ENCODE peak calls at places on chromosome 9, in eight cellular contexts. W, R, K, B, U, T, H and O are unnamed samples.

GRCh38 chr9:27483576-27483975 is 40.5 kb upstream of the IFNK start:
- DNase-seq in W (no peak), R (no peak), K (no peak), B (no peak), U (no peak), T (no peak), H (no peak), O (no peak)

GRCh38 chr9:556675-557074 is 284.8 kb upstream of the DMRT1 start:
- DNase-seq in W (no peak), R (no peak), K (no peak), B (no peak), U (no peak), T (no peak), H (no peak), O (no peak)

GRCh38 chr9:35152926-35153325 is 8.9 kb upstream of the UNC13B start:
- DNase-seq in W (no peak), R (no peak), K (no peak), B (no peak), U (no peak), T (no peak), H (no peak), O (no peak)

GRCh38 chr9:98181746-98182068 is 10.7 kb downstream of the CORO2A start:
- DNase-seq in W (no peak), R (no peak), K (no peak), B (no peak), U (no peak), T (no peak), H (no peak), O (no peak)

GRCh38 chr9:34579097-34579818 is 10.3 kb downstream of the CNTFR start:
- DNase-seq in W (no peak), R (no peak), K (no peak), B (no peak), U (no peak), T (no peak), H (no peak), O (no peak)

GRCh38 chr9:80954521-80954920 is 734.8 kb downstream of the TLE1 start:
- DNase-seq in W (no peak), R (no peak), K (no peak), B (no peak), U (peak), T (no peak), H (no peak), O (no peak)

GRCh38 chr9:123322771-123323481 is 33.1 kb upstream of the CRB2 start:
- DNase-seq in W (no peak), R (no peak), K (no peak), B (no peak), U (no peak), T (no peak), H (peak), O (no peak)

GRCh38 chr9:135069556-135070197 is 17.8 kb upstream of the OLFM1 start:
- DNase-seq in W (no peak), R (no peak), K (no peak), B (peak), U (no peak), T (no peak), H (no peak), O (no peak)

GRCh38 chr9:133690111-133690561 is 48.0 kb downstream of the SARDH start:
- DNase-seq in W (no peak), R (no peak), K (no peak), B (peak), U (no peak), T (no peak), H (no peak), O (no peak)

GRCh38 chr9:25415723-25416122 is 262.5 kb downstream of the TUSC1 start:
- DNase-seq in W (no peak), R (no peak), K (no peak), B (no peak), U (no peak), T (no peak), H (no peak), O (no peak)

GRCh38 chr9:135787776-135788575 is 86.0 kb downstream of the KCNT1 start:
- DNase-seq in W (no peak), R (no peak), K (no peak), B (no peak), U (no peak), T (no peak), H (no peak), O (no peak)

GRCh38 chr9:86434039-86434726 is 80.0 kb upstream of the TUT7 start:
- DNase-seq in W (peak), R (peak), K (peak), B (no peak), U (no peak), T (peak), H (peak), O (no peak)

GRCh38 chr9:3569529-3569928 is 43.7 kb upstream of the RFX3 start:
- DNase-seq in W (no peak), R (no peak), K (no peak), B (no peak), U (no peak), T (no peak), H (no peak), O (no peak)

GRCh38 chr9:134189475-134190231 is 25.3 kb upstream of the RNU6ATAC start:
- DNase-seq in W (no peak), R (no peak), K (no peak), B (no peak), U (no peak), T (no peak), H (no peak), O (peak)

GRCh38 chr9:125558453-125559084 is 148.4 kb downstream of the MAPKAP1 start:
- DNase-seq in W (peak), R (peak), K (peak), B (no peak), U (peak), T (peak), H (peak), O (peak)

GRCh38 chr9:110146371-110146770 is 61.6 kb downstream of the C9orf152 start:
- DNase-seq in W (no peak), R (no peak), K (no peak), B (no peak), U (no peak), T (peak), H (no peak), O (no peak)

GRCh38 chr9:99356512-99356971 is 134.5 kb downstream of the SEC61B start:
- DNase-seq in W (no peak), R (no peak), K (no peak), B (peak), U (no peak), T (peak), H (no peak), O (no peak)

GRCh38 chr9:123058834-123059233 is 25.4 kb downstream of the GPR21 start:
- DNase-seq in W (no peak), R (no peak), K (peak), B (no peak), U (no peak), T (no peak), H (no peak), O (peak)

GRCh38 chr9:77016526-77017504 is 2.6 kb upstream of the FOXB2 start:
- DNase-seq in W (no peak), R (peak), K (no peak), B (no peak), U (no peak), T (no peak), H (no peak), O (peak)

GRCh38 chr9:17280350-17281012 is 145.6 kb downstream of the CNTLN start:
- DNase-seq in W (no peak), R (no peak), K (no peak), B (no peak), U (no peak), T (peak), H (no peak), O (no peak)

GRCh38 chr9:75995066-75995465 is 104.6 kb downstream of the PCSK5 start:
- DNase-seq in W (no peak), R (no peak), K (no peak), B (no peak), U (no peak), T (no peak), H (no peak), O (no peak)

GRCh38 chr9:27109621-27110020 is 596 bp downstream of the TEK start:
- DNase-seq in W (no peak), R (no peak), K (no peak), B (no peak), U (no peak), T (no peak), H (no peak), O (no peak)

GRCh38 chr9:72648811-72649414 is 127.5 kb downstream of the TMC1 start:
- DNase-seq in W (no peak), R (no peak), K (no peak), B (no peak), U (no peak), T (no peak), H (no peak), O (no peak)

GRCh38 chr9:2337131-2337530 is 284.5 kb upstream of the VLDLR start:
- DNase-seq in W (no peak), R (no peak), K (no peak), B (no peak), U (no peak), T (no peak), H (no peak), O (no peak)

GRCh38 chr9:130694205-130694604 is 625 bp downstream of the EXOSC2 start:
- DNase-seq in W (no peak), R (no peak), K (no peak), B (no peak), U (no peak), T (no peak), H (no peak), O (no peak)

GRCh38 chr9:98807811-98808195 is 333 bp downstream of the GALNT12 start:
- DNase-seq in W (no peak), R (no peak), K (no peak), B (no peak), U (no peak), T (no peak), H (peak), O (peak)

GRCh38 chr9:108816037-108816436 is 39.7 kb downstream of the ACTL7B start:
- DNase-seq in W (no peak), R (peak), K (no peak), B (peak), U (no peak), T (no peak), H (no peak), O (no peak)

GRCh38 chr9:89872913-89873707 is 268.3 kb downstream of the GADD45G start:
- DNase-seq in W (no peak), R (no peak), K (no peak), B (peak), U (no peak), T (no peak), H (no peak), O (no peak)

GRCh38 chr9:90420714-90421513 is 221.7 kb downstream of the DIRAS2 start:
- DNase-seq in W (no peak), R (no peak), K (no peak), B (no peak), U (peak), T (no peak), H (no peak), O (no peak)

GRCh38 chr9:136247947-136248637 is 2.5 kb upstream of the QSOX2 start:
- DNase-seq in W (no peak), R (no peak), K (no peak), B (no peak), U (no peak), T (no peak), H (no peak), O (no peak)

GRCh38 chr9:69801994-69802393 is 18.6 kb upstream of the CFAP95 start:
- DNase-seq in W (no peak), R (no peak), K (no peak), B (no peak), U (no peak), T (no peak), H (no peak), O (no peak)

GRCh38 chr9:137550958-137551655 is 572 bp upstream of the MRPL41 start:
- DNase-seq in W (no peak), R (peak), K (no peak), B (peak), U (peak), T (peak), H (no peak), O (peak)

GRCh38 chr9:113963017-113963620 is 87.0 kb downstream of the ZNF618 start:
- DNase-seq in W (peak), R (peak), K (no peak), B (peak), U (peak), T (peak), H (no peak), O (peak)

GRCh38 chr9:128912270-128912853 is 8.4 kb upstream of the PHYHD1 start:
- DNase-seq in W (no peak), R (no peak), K (peak), B (peak), U (no peak), T (peak), H (no peak), O (peak)